ENCODE peak calls at places on chromosomes 6 and 20, in nine cellular contexts. V is IMR-90; O is lower lobe of right lung; I is AG04449; G is AG10803; D is CD4-positive, CD25-positive, alpha-beta regulatory T cell; U is CD8-positive, alpha-beta T cell; H is DND-41; C is A549. M is an unnamed sample.
A peak's percentile ranks its signal among the peaks of the same experiment; 100 is the strongest.

GRCh38 chr6:168265394-168265793 is 54.2 kb downstream of the DACT2 start:
- DNase-seq in V (no peak), O (no peak), I (no peak), G (no peak), D (no peak), U (no peak), H (no peak), C (no peak), M (no peak)

GRCh38 chr20:52859156-52859887 is 112.8 kb upstream of the TSHZ2 start:
- DNase-seq in V (no peak), O (no peak), I (no peak), G (peak; percentile 46), D (no peak), U (no peak), H (no peak), C (no peak), M (no peak)

GRCh38 chr6:6332240-6332639 is 11.8 kb upstream of the F13A1 start:
- DNase-seq in V (no peak), O (no peak), I (no peak), G (no peak), D (no peak), U (no peak), H (no peak), C (no peak), M (no peak)

GRCh38 chr20:44053046-44053445 is 133.9 kb downstream of the JPH2 start:
- DNase-seq in V (no peak), O (no peak), I (no peak), G (no peak), D (no peak), U (no peak), H (no peak), C (no peak), M (no peak)

GRCh38 chr6:143336446-143337152 is 113.9 kb downstream of the ADAT2 start:
- DNase-seq in V (peak; percentile 69), O (no peak), I (no peak), G (peak; percentile 50), D (peak; percentile 6), U (no peak), H (no peak), C (no peak), M (no peak)

GRCh38 chr6:52966101-52966500 is 29.0 kb downstream of the GSTA4 start:
- DNase-seq in V (no peak), O (no peak), I (no peak), G (no peak), D (no peak), U (no peak), H (no peak), C (no peak), M (no peak)

GRCh38 chr20:43665466-43666176 is 1.3 kb upstream of the MYBL2 start:
- DNase-seq in V (no peak), O (no peak), I (no peak), G (no peak), D (no peak), U (no peak), H (no peak), C (no peak), M (no peak)

GRCh38 chr6:53464942-53465460 is 79.9 kb downstream of the GCLC start:
- DNase-seq in V (peak; percentile 10), O (peak; percentile 86), I (no peak), G (no peak), D (no peak), U (no peak), H (no peak), C (no peak), M (no peak)

GRCh38 chr6:111850288-111850937 is 22.8 kb downstream of the FYN start:
- DNase-seq in V (no peak), O (no peak), I (no peak), G (no peak), D (no peak), U (no peak), H (no peak), C (no peak), M (no peak)

GRCh38 chr6:113776998-113777397 is 80.1 kb upstream of the MARCKS start:
- DNase-seq in V (peak; percentile 5), O (no peak), I (no peak), G (no peak), D (no peak), U (no peak), H (no peak), C (no peak), M (no peak)

GRCh38 chr20:3119044-3119443 is 34.5 kb upstream of the AVP start:
- DNase-seq in V (no peak), O (no peak), I (no peak), G (no peak), D (no peak), U (no peak), H (no peak), C (no peak), M (no peak)

GRCh38 chr6:167506443-167507231 is 181.8 kb downstream of the TTLL2 start:
- DNase-seq in V (no peak), O (no peak), I (no peak), G (no peak), D (no peak), U (no peak), H (no peak), C (no peak), M (no peak)

GRCh38 chr6:136922680-136922996 is 537 bp downstream of the SLC35D3 start:
- DNase-seq in V (no peak), O (no peak), I (no peak), G (no peak), D (peak; percentile 31), U (no peak), H (no peak), C (no peak), M (no peak)

GRCh38 chr6:116467096-116467495 is 5.9 kb downstream of the CALHM6 start:
- DNase-seq in V (peak; percentile 41), O (no peak), I (no peak), G (no peak), D (no peak), U (no peak), H (no peak), C (no peak), M (no peak)

GRCh38 chr6:151240861-151241642 is 1.3 kb downstream of the AKAP12 start:
- DNase-seq in V (peak; percentile 73), O (no peak), I (no peak), G (peak; percentile 68), D (peak; percentile 12), U (no peak), H (no peak), C (peak; percentile 54), M (no peak)
- H3K4me3 ChIP-seq in V (peak overlapping the region; percentile 69), O (peak overlapping the region; percentile 75), I (peak overlapping the region; percentile 86), G (peak overlapping the region; percentile 67), D (no peak overlapping the region), U (no peak overlapping the region), H (no peak overlapping the region), C (peak overlapping the region; percentile 72), M (peak overlapping the region; percentile 88)

GRCh38 chr20:17969884-17970409 is 1.1 kb downstream of the MGME1 start:
- DNase-seq in V (peak; percentile 70), O (peak; percentile 60), I (no peak), G (peak; percentile 57), D (peak; percentile 81), U (peak; percentile 29), H (peak; percentile 57), C (no peak), M (no peak)

GRCh38 chr20:17969276-17969883 is 562 bp downstream of the MGME1 start:
- DNase-seq in V (no peak), O (peak; percentile 55), I (no peak), G (peak; percentile 31), D (peak; percentile 67), U (peak; percentile 48), H (peak; percentile 65), C (peak; percentile 59), M (no peak)

GRCh38 chr20:17966432-17967312 is 1.9 kb downstream of the SNX5 start:
- DNase-seq in V (peak; percentile 42), O (no peak), I (no peak), G (peak; percentile 51), D (peak; percentile 81), U (no peak), H (peak; percentile 33), C (peak; percentile 47), M (no peak)

GRCh38 chr20:17968366-17969275 is at the start of the genes MGME1 and SNX5:
- DNase-seq in V (peak; percentile 99), O (peak; percentile 100), I (peak; percentile 95), G (peak; percentile 99), D (peak; percentile 100), U (peak; percentile 98), H (peak; percentile 100), C (peak; percentile 100), M (peak; percentile 95)

GRCh38 chr20:17967595-17968365 is 814 bp downstream of the SNX5 start:
- DNase-seq in V (peak; percentile 63), O (no peak), I (no peak), G (peak; percentile 63), D (peak; percentile 63), U (no peak), H (no peak), C (no peak), M (no peak)
- H3K4me3 ChIP-seq in V (peak overlapping the region; percentile 83), O (peak overlapping the region; percentile 89), I (peak overlapping the region; percentile 93), G (peak overlapping the region; percentile 95), D (peak overlapping the region; percentile 97), U (peak overlapping the region; percentile 99), H (peak overlapping the region; percentile 85), C (peak overlapping the region; percentile 79), M (peak overlapping the region; percentile 84)

DNA sequence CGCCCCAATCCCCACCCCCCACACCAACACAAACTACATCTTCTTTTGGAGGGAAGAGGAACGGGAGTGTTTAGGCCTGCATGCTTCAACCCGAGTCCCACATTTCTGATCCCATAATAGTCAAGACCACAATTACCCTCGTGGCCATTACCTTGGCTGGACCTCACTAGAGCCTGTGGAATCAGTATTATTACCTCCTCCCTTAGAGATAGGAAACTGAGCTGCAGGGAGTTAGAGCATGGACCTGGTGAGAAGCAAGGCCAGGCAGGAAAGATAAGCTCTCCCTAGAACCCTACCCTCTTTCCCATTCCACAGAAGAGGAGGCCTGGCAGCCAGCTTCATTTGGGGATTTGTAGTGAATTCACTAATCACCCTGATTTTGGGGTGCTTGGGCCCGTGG is 74.1 kb downstream of the NCR2 start:
- DNase-seq in V (no peak), O (no peak), I (no peak), G (no peak), D (no peak), U (no peak), H (no peak), C (no peak), M (no peak)
- H3K4me3 ChIP-seq in V (no peak overlapping the region), O (no peak overlapping the region), I (no peak overlapping the region), G (no peak overlapping the region), D (no peak overlapping the region), U (no peak overlapping the region), H (no peak overlapping the region), C (no peak overlapping the region), M (no peak overlapping the region)

GRCh38 chr6:133894795-133895401 is 6.0 kb downstream of the TCF21 start:
- DNase-seq in V (peak; percentile 80), O (no peak), I (no peak), G (peak; percentile 60), D (no peak), U (no peak), H (no peak), C (peak; percentile 23), M (no peak)

GRCh38 chr6:133896344-133896721 is 7.4 kb downstream of the TCF21 start:
- DNase-seq in V (no peak), O (no peak), I (no peak), G (no peak), D (no peak), U (no peak), H (no peak), C (no peak), M (no peak)

GRCh38 chr6:133894369-133894768 is 5.5 kb downstream of the TCF21 start:
- DNase-seq in V (no peak), O (no peak), I (no peak), G (no peak), D (no peak), U (no peak), H (no peak), C (no peak), M (no peak)

GRCh38 chr6:133893324-133893692 is 4.4 kb downstream of the TCF21 start:
- DNase-seq in V (no peak), O (no peak), I (no peak), G (no peak), D (no peak), U (no peak), H (no peak), C (no peak), M (no peak)

GRCh38 chr6:133895573-133896343 is 6.8 kb downstream of the TCF21 start:
- DNase-seq in V (no peak), O (no peak), I (no peak), G (peak; percentile 38), D (no peak), U (no peak), H (no peak), C (no peak), M (no peak)
- H3K4me3 ChIP-seq in V (no peak overlapping the region), O (peak overlapping the region; percentile 59), I (peak overlapping the region; percentile 37), G (peak overlapping the region; percentile 47), D (no peak overlapping the region), U (no peak overlapping the region), H (no peak overlapping the region), C (no peak overlapping the region), M (no peak overlapping the region)

M was measured in BJ.